ENCODE peak calls at places on chromosomes 1 and 21, in eight cellular contexts. One of them, this sample, is unnamed.

GRCh38 chr1:23903754-23904153 is 9.4 kb downstream of the CNR2 start:
- DNase-seq in NCI-H748 treated with DMSO at 0.1 percent for 48 hours: no peak
- DNase-seq in activated T-cell treated with anti-CD3 and anti-CD28 coated beads for 48 hours: no peak
- DNase-seq in myocyte: no peak
- DNase-seq in BE2C: no peak
- DNase-seq in SK-N-DZ: no peak
- DNase-seq in activated CD8-positive, alpha-beta memory T cell treated with anti-CD3 and anti-CD28 coated beads, Interleukin-2, amount 50 U/mL, for 48 hours: no peak
- DNase-seq in activated CD4-positive, alpha-beta T cell treated with anti-CD3 and anti-CD28 coated beads, Interleukin-2, amount 50 U/mL, for 1 hour: no peak
- DNase-seq in this sample: no peak

GRCh38 chr1:107683198-107683657 is 281.8 kb downstream of the VAV3 start:
- DNase-seq in activated T-cell treated with anti-CD3 and anti-CD28 coated beads for 48 hours: no peak
- DNase-seq in BE2C: no peak
- DNase-seq in SK-N-DZ: no peak
- DNase-seq in myocyte: no peak
- DNase-seq in NCI-H748 treated with DMSO at 0.1 percent for 48 hours: peak; percentile 57
- DNase-seq in activated CD8-positive, alpha-beta memory T cell treated with anti-CD3 and anti-CD28 coated beads, Interleukin-2, amount 50 U/mL, for 48 hours: no peak
- DNase-seq in activated CD4-positive, alpha-beta T cell treated with anti-CD3 and anti-CD28 coated beads, Interleukin-2, amount 50 U/mL, for 1 hour: no peak
- DNase-seq in this sample: no peak

GRCh38 chr1:150159550-150159949 is 9.8 kb downstream of the PLEKHO1 start:
- DNase-seq in myocyte: no peak
- DNase-seq in SK-N-DZ: no peak
- DNase-seq in BE2C: no peak
- DNase-seq in NCI-H748 treated with DMSO at 0.1 percent for 48 hours: no peak
- DNase-seq in activated CD4-positive, alpha-beta T cell treated with anti-CD3 and anti-CD28 coated beads, Interleukin-2, amount 50 U/mL, for 1 hour: no peak
- DNase-seq in activated CD8-positive, alpha-beta memory T cell treated with anti-CD3 and anti-CD28 coated beads, Interleukin-2, amount 50 U/mL, for 48 hours: no peak
- DNase-seq in activated T-cell treated with anti-CD3 and anti-CD28 coated beads for 48 hours: no peak
- DNase-seq in this sample: no peak

GRCh38 chr1:203404546-203404945 is 53.6 kb upstream of the FMOD start:
- DNase-seq in activated CD8-positive, alpha-beta memory T cell treated with anti-CD3 and anti-CD28 coated beads, Interleukin-2, amount 50 U/mL, for 48 hours: no peak
- DNase-seq in activated T-cell treated with anti-CD3 and anti-CD28 coated beads for 48 hours: no peak
- DNase-seq in SK-N-DZ: no peak
- DNase-seq in BE2C: no peak
- DNase-seq in NCI-H748 treated with DMSO at 0.1 percent for 48 hours: no peak
- DNase-seq in myocyte: no peak
- DNase-seq in activated CD4-positive, alpha-beta T cell treated with anti-CD3 and anti-CD28 coated beads, Interleukin-2, amount 50 U/mL, for 1 hour: no peak
- DNase-seq in this sample: no peak

GRCh38 chr1:25543425-25544242 is at the start of gene LDLRAP1:
- DNase-seq in activated CD4-positive, alpha-beta T cell treated with anti-CD3 and anti-CD28 coated beads, Interleukin-2, amount 50 U/mL, for 1 hour: peak; percentile 48
- DNase-seq in activated T-cell treated with anti-CD3 and anti-CD28 coated beads for 48 hours: peak; percentile 71
- DNase-seq in SK-N-DZ: no peak
- DNase-seq in NCI-H748 treated with DMSO at 0.1 percent for 48 hours: no peak
- DNase-seq in BE2C: peak; percentile 66
- DNase-seq in myocyte: peak; percentile 72
- DNase-seq in activated CD8-positive, alpha-beta memory T cell treated with anti-CD3 and anti-CD28 coated beads, Interleukin-2, amount 50 U/mL, for 48 hours: peak; percentile 88
- DNase-seq in this sample: no peak

GRCh38 chr1:51962486-51963356 is 27.8 kb downstream of the RAB3B start:
- DNase-seq in activated T-cell treated with anti-CD3 and anti-CD28 coated beads for 48 hours: no peak
- DNase-seq in BE2C: no peak
- DNase-seq in NCI-H748 treated with DMSO at 0.1 percent for 48 hours: no peak
- DNase-seq in activated CD4-positive, alpha-beta T cell treated with anti-CD3 and anti-CD28 coated beads, Interleukin-2, amount 50 U/mL, for 1 hour: no peak
- DNase-seq in myocyte: no peak
- DNase-seq in SK-N-DZ: no peak
- DNase-seq in activated CD8-positive, alpha-beta memory T cell treated with anti-CD3 and anti-CD28 coated beads, Interleukin-2, amount 50 U/mL, for 48 hours: no peak
- DNase-seq in this sample: no peak

GRCh38 chr21:46122758-46123683 is 25.1 kb downstream of the COL6A2 start:
- DNase-seq in activated CD4-positive, alpha-beta T cell treated with anti-CD3 and anti-CD28 coated beads, Interleukin-2, amount 50 U/mL, for 1 hour: no peak
- DNase-seq in myocyte: no peak
- DNase-seq in activated CD8-positive, alpha-beta memory T cell treated with anti-CD3 and anti-CD28 coated beads, Interleukin-2, amount 50 U/mL, for 48 hours: no peak
- DNase-seq in SK-N-DZ: no peak
- DNase-seq in activated T-cell treated with anti-CD3 and anti-CD28 coated beads for 48 hours: no peak
- DNase-seq in BE2C: no peak
- DNase-seq in NCI-H748 treated with DMSO at 0.1 percent for 48 hours: no peak
- DNase-seq in this sample: no peak

GRCh38 chr1:245056913-245057312 is 97.9 kb upstream of the KIF26B start:
- DNase-seq in SK-N-DZ: no peak
- DNase-seq in myocyte: no peak
- DNase-seq in NCI-H748 treated with DMSO at 0.1 percent for 48 hours: no peak
- DNase-seq in activated CD4-positive, alpha-beta T cell treated with anti-CD3 and anti-CD28 coated beads, Interleukin-2, amount 50 U/mL, for 1 hour: no peak
- DNase-seq in BE2C: no peak
- DNase-seq in activated T-cell treated with anti-CD3 and anti-CD28 coated beads for 48 hours: no peak
- DNase-seq in activated CD8-positive, alpha-beta memory T cell treated with anti-CD3 and anti-CD28 coated beads, Interleukin-2, amount 50 U/mL, for 48 hours: no peak
- DNase-seq in this sample: no peak

GRCh38 chr1:32063261-32063681 is 9.5 kb upstream of the TMEM39B start:
- DNase-seq in activated CD4-positive, alpha-beta T cell treated with anti-CD3 and anti-CD28 coated beads, Interleukin-2, amount 50 U/mL, for 1 hour: no peak
- DNase-seq in BE2C: peak; percentile 16
- DNase-seq in SK-N-DZ: peak; percentile 46
- DNase-seq in activated T-cell treated with anti-CD3 and anti-CD28 coated beads for 48 hours: no peak
- DNase-seq in myocyte: peak; percentile 89
- DNase-seq in NCI-H748 treated with DMSO at 0.1 percent for 48 hours: no peak
- DNase-seq in activated CD8-positive, alpha-beta memory T cell treated with anti-CD3 and anti-CD28 coated beads, Interleukin-2, amount 50 U/mL, for 48 hours: no peak
- DNase-seq in this sample: peak; percentile 28

GRCh38 chr1:225711236-225711937 is 58.5 kb upstream of the ENAH start:
- DNase-seq in activated T-cell treated with anti-CD3 and anti-CD28 coated beads for 48 hours: no peak
- DNase-seq in NCI-H748 treated with DMSO at 0.1 percent for 48 hours: no peak
- DNase-seq in activated CD4-positive, alpha-beta T cell treated with anti-CD3 and anti-CD28 coated beads, Interleukin-2, amount 50 U/mL, for 1 hour: no peak
- DNase-seq in BE2C: no peak
- DNase-seq in activated CD8-positive, alpha-beta memory T cell treated with anti-CD3 and anti-CD28 coated beads, Interleukin-2, amount 50 U/mL, for 48 hours: no peak
- DNase-seq in SK-N-DZ: no peak
- DNase-seq in myocyte: no peak
- DNase-seq in this sample: no peak

GRCh38 chr1:236321101-236321500 is 39.3 kb upstream of the ERO1B start:
- DNase-seq in activated T-cell treated with anti-CD3 and anti-CD28 coated beads for 48 hours: no peak
- DNase-seq in activated CD4-positive, alpha-beta T cell treated with anti-CD3 and anti-CD28 coated beads, Interleukin-2, amount 50 U/mL, for 1 hour: no peak
- DNase-seq in NCI-H748 treated with DMSO at 0.1 percent for 48 hours: no peak
- DNase-seq in BE2C: no peak
- DNase-seq in myocyte: no peak
- DNase-seq in activated CD8-positive, alpha-beta memory T cell treated with anti-CD3 and anti-CD28 coated beads, Interleukin-2, amount 50 U/mL, for 48 hours: no peak
- DNase-seq in SK-N-DZ: no peak
- DNase-seq in this sample: no peak

GRCh38 chr1:46362158-46362557 is 21.6 kb downstream of the NSUN4 start:
- DNase-seq in activated CD8-positive, alpha-beta memory T cell treated with anti-CD3 and anti-CD28 coated beads, Interleukin-2, amount 50 U/mL, for 48 hours: no peak
- DNase-seq in NCI-H748 treated with DMSO at 0.1 percent for 48 hours: no peak
- DNase-seq in SK-N-DZ: no peak
- DNase-seq in BE2C: no peak
- DNase-seq in activated CD4-positive, alpha-beta T cell treated with anti-CD3 and anti-CD28 coated beads, Interleukin-2, amount 50 U/mL, for 1 hour: no peak
- DNase-seq in myocyte: no peak
- DNase-seq in activated T-cell treated with anti-CD3 and anti-CD28 coated beads for 48 hours: no peak
- DNase-seq in this sample: no peak

This sample was measured in NCI-H774.